ENCODE peak calls at places on chromosomes 11 and 22, in five cellular contexts. N, V, A, G and Z are unnamed samples.

GRCh38 chr11:43943931-43944751 is 1.7 kb downstream of the C11orf96 start:
- DNase-seq in G (no peak), A (no peak), N (no peak), V (no peak), Z (no peak)

GRCh38 chr11:72389116-72389515 is 45.2 kb downstream of the CLPB start:
- DNase-seq in V (no peak), A (no peak), G (no peak), N (no peak), Z (no peak)

GRCh38 chr22:36546092-36546804 is 17.3 kb upstream of the EIF3D start:
- DNase-seq in V (no peak), N (peak; percentile 51), A (peak; percentile 86), G (peak; percentile 37), Z (no peak)

GRCh38 chr11:10917802-10918201 is 59.9 kb upstream of the ZBED5 start:
- DNase-seq in N (no peak), G (no peak), A (no peak), V (no peak), Z (no peak)

GRCh38 chr11:111571829-111572501 is 30.3 kb upstream of the SIK2 start:
- DNase-seq in N (no peak), V (no peak), A (no peak), G (no peak), Z (no peak)

GRCh38 chr22:49546811-49547585 is 280.7 kb downstream of the BRD1 start:
- DNase-seq in N (no peak), A (no peak), G (no peak), V (no peak), Z (no peak)

GRCh38 chr11:10197091-10197490 is 96.9 kb downstream of the SBF2 start:
- DNase-seq in N (no peak), G (no peak), V (no peak), A (no peak), Z (no peak)

GRCh38 chr11:46698597-46698996 is 1.8 kb downstream of the ARHGAP1 start:
- DNase-seq in G (no peak), V (no peak), N (no peak), A (no peak), Z (no peak)

GRCh38 chr11:72633068-72633467 is 41.2 kb downstream of the PDE2A start:
- DNase-seq in G (no peak), V (no peak), N (no peak), A (no peak), Z (no peak)

GRCh38 chr22:19820880-19821522 is 33.7 kb downstream of the GNB1L start:
- DNase-seq in V (no peak), G (peak; percentile 14), N (no peak), A (peak; percentile 47), Z (no peak)

GRCh38 chr11:3103076-3103475 is 45.9 kb upstream of the CARS1 start:
- DNase-seq in A (peak; percentile 34), G (peak; percentile 19), N (no peak), V (no peak), Z (no peak)

GRCh38 chr22:39170825-39171622 is 18.5 kb upstream of the CBX7 start:
- DNase-seq in A (peak; percentile 79), V (peak; percentile 53), N (no peak), G (peak; percentile 73), Z (peak; percentile 77)

GRCh38 chr11:117993988-117994741 is 8.0 kb downstream of the IL10RA start:
- DNase-seq in A (no peak), V (no peak), G (no peak), N (no peak), Z (no peak)

GRCh38 chr11:119206512-119207299 is 567 bp downstream of the CBL start:
- DNase-seq in A (peak; percentile 81), N (no peak), G (no peak), V (no peak), Z (peak; percentile 60)

GRCh38 chr11:73315288-73316020 is 7.4 kb downstream of the ARHGEF17 start:
- DNase-seq in N (no peak), A (no peak), G (no peak), V (no peak), Z (no peak)

GRCh38 chr11:62665630-62666258 is 632 bp downstream of the CSKMT start:
- DNase-seq in A (peak; percentile 62), G (no peak), V (no peak), N (no peak), Z (no peak)

GRCh38 chr22:40334899-40335298 is 11.4 kb upstream of the ADSL start:
- DNase-seq in G (no peak), V (no peak), A (peak; percentile 20), N (no peak), Z (no peak)

GRCh38 chr22:39545310-39546063 is 12.9 kb upstream of the RPS19BP1 start:
- DNase-seq in V (no peak), G (no peak), A (no peak), N (no peak), Z (no peak)

GRCh38 chr11:10716122-10716521 is 22.6 kb upstream of the IRAG1 start:
- DNase-seq in N (no peak), A (no peak), G (no peak), V (no peak), Z (no peak)

GRCh38 chr22:20422271-20422958 is 15.2 kb downstream of the SCARF2 start:
- DNase-seq in V (no peak), G (no peak), A (peak; percentile 97), N (no peak), Z (no peak)

GRCh38 chr11:47158242-47158641 is 18.4 kb downstream of the ARFGAP2 start:
- DNase-seq in N (no peak), A (no peak), G (no peak), V (no peak), Z (no peak)

GRCh38 chr11:110463153-110463552 is 33.4 kb downstream of the FDX1 start:
- DNase-seq in N (peak; percentile 17), G (no peak), V (no peak), A (peak; percentile 49), Z (no peak)

GRCh38 chr11:97722065-97722464 is 1298.7 kb upstream of the CNTN5 start:
- DNase-seq in V (no peak), N (no peak), A (no peak), G (no peak), Z (no peak)

GRCh38 chr11:9260182-9261146 is 4.7 kb downstream of the DENND5A start:
- DNase-seq in A (peak; percentile 41), G (no peak), N (no peak), V (no peak), Z (no peak)

GRCh38 chr11:9004310-9004945 is 627 bp upstream of the NRIP3 start:
- DNase-seq in G (peak; percentile 17), N (no peak), A (no peak), V (no peak), Z (peak; percentile 8)

GRCh38 chr11:115390441-115390840 is 113.8 kb downstream of the CADM1 start:
- DNase-seq in N (no peak), V (no peak), A (no peak), G (no peak), Z (no peak)

GRCh38 chr22:20421507-20421874 is 16.1 kb downstream of the SCARF2 start:
- DNase-seq in N (no peak), V (no peak), G (no peak), A (no peak), Z (no peak)

GRCh38 chr22:39703890-39704658 is 133.5 kb downstream of the CACNA1I start:
- DNase-seq in V (no peak), N (no peak), G (no peak), A (no peak), Z (no peak)

GRCh38 chr11:73141309-73142127 is 600 bp downstream of the FCHSD2 start:
- DNase-seq in V (no peak), N (no peak), A (peak; percentile 62), G (no peak), Z (peak; percentile 58)

DNA sequence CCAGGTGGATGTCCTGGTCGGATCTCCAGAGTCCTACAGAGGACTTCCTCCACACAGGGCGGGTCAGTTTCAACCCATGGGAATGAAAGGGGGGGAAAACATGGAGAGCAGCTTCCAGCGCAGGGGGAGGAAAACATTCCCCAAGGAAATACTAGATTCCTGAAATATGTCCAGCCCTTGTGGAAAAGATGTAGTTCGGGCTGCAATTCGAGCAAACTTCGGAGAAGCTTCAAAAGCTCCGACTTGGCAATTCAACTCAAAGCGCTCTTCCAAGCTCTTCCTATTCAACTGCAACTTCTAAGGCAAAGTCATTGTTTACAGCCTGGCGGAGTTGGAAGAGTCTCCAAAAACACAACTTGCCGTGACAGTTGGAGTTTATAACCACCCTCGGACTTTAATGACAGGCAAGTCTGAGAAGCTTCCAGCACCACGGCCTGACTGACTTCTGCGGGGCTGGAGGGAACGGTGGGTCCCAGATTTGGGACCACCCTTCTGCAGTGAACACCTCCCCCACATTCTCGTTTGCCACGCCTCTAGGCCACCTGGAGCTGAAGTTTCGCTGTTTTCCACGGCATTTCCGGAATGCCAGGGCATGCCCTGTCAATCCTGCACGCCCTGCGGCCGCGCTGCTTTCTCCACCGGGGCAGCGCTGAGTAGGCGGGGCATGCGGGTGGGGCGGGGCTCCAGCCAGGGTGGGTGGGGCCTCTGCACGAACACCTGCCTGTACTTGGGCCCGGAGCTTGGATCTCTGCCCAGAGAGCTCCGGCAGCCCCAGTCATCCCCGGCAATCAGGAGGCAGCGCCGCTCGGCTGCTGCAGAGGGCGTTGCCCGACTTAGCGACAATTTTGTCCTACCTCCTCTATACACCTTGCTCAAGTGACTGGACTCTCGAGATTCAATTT is 49.0 kb upstream of the BIRC3 start:
- DNase-seq in A (peak; percentile 80), V (peak; percentile 17), G (peak; percentile 66), N (peak; percentile 89), Z (peak; percentile 70)
- TF ChIP-seq POLR2AphosphoS5 in A (no peak), V (no peak), G (no peak), N (no peak), Z (no peak)

DNA sequence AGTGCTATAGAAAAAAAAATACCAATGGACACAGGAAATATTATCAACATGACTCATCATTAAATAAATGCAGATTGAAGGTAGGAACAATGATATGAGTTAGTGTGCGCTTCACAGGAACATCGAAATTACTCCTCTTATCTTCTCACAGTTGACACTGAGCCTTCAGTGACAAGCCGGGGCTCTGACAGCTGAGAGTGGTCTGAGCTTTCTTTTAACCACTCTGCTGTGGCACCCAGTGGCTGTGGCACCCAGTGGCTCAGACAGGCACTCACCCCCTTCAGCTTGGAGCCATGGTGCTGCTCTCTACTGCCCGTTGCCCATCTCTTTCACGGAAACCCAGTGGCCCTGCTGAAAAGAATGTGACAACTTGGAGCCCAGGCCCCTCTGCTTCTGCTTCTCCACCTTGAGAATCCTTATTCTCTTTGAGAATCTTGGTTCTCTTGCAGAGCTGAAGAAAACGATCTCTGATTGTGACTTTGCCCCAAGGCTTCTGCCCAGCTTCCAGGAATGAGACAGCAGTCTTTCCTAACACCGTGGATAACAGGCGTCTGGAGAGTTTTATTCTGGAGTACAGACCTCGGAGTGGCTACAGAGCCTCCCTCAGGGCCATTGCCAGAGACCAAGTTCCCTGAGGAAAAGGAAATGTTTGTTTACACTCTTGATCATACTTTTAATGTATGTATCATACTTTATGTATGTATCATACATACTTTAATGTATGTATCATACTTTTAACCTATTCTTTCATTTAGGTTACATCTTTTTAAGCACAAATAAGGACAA is 37.1 kb upstream of the OR8B8 start:
- DNase-seq in A (no peak), V (no peak), N (no peak), G (no peak), Z (no peak)
- TF ChIP-seq TAF1 in A (no peak), V (no peak), N (no peak), G (no peak), Z (no peak)

DNA sequence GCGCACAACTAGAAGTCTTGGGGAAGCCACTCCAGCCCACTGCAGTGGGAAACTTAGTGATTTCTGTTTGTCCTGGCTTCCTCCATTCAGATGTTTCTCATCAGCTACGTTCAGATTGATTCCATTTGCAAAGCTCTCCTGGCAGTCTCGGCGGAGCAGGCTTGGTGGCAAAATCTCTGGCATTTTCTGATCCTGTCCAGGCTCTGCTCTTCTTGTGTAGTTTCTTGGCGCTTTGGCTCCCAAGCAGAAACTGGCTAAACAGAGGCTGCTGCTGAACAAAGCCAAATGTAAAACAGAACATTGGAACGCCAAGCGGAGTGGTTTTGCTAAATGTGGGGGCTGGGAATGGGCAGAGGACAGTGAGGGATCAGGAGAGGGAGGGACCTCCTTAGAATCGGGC is 36.7 kb downstream of the ADAMTS8 start:
- DNase-seq in A (no peak), N (no peak), V (no peak), G (no peak), Z (no peak)
- TF ChIP-seq POLR2AphosphoS5 in A (no peak), N (no peak), V (no peak), G (no peak), Z (no peak)

GRCh38 chr11:77196961-77197360 is 68.9 kb downstream of the MYO7A start:
- DNase-seq in N (no peak), V (no peak), G (no peak), A (no peak), Z (no peak)
- TF ChIP-seq TAF1 in N (no peak), V (no peak), G (no peak), A (no peak), Z (no peak)